ENCODE peak calls at places on chromosomes 11 and 22, in ten cellular contexts. X is effector memory CD4-positive, alpha-beta T cell; M is AG09309; Q is coronary artery; N is fibroblast of the conjunctiva; O is uterus; H is tibial artery; Y is NCI-H226; Z is endodermal cell; S is stimulated activated naive CD4-positive, alpha-beta T cell treated with Interleukin-2 at 50 U/mL for 16 hours. A is an unnamed sample.

GRCh38 chr11:120746836-120747609 is 235.5 kb downstream of the GRIK4 start:
- DNase-seq in X (no peak), M (no peak), Q (no peak), N (no peak), O (no peak), H (no peak), Y (no peak), Z (no peak), S (no peak), A (no peak)

GRCh38 chr11:64276653-64277431 is 7.6 kb downstream of the BAD start:
- DNase-seq in X (no peak), M (no peak), Q (no peak), N (no peak), O (no peak), H (no peak), Y (peak; percentile 99), Z (no peak), S (no peak), A (no peak)

GRCh38 chr11:11780843-11781242 is 60.9 kb upstream of the USP47 start:
- DNase-seq in X (no peak), M (no peak), Q (no peak), N (no peak), O (no peak), H (no peak), Y (no peak), Z (no peak), S (no peak), A (no peak)

GRCh38 chr11:31262761-31263160 is 106.8 kb downstream of the DCDC1 start:
- DNase-seq in X (no peak), M (no peak), Q (no peak), N (no peak), O (no peak), H (no peak), Y (peak; percentile 9), Z (no peak), S (no peak), A (no peak)

GRCh38 chr11:61969838-61970452 is 2.5 kb upstream of the FTH1 start:
- DNase-seq in X (no peak), M (peak; percentile 73), Q (no peak), N (peak; percentile 74), O (no peak), H (no peak), Y (peak; percentile 58), Z (no peak), S (no peak), A (no peak)

GRCh38 chr22:35589736-35590079 is 27.4 kb downstream of the MB start:
- DNase-seq in X (no peak), M (no peak), Q (no peak), N (no peak), O (no peak), H (no peak), Y (no peak), Z (no peak), S (no peak), A (no peak)

GRCh38 chr11:32586576-32587190 is 3.1 kb downstream of the EIF3M start:
- DNase-seq in X (no peak), M (no peak), Q (no peak), N (no peak), O (no peak), H (no peak), Y (peak; percentile 28), Z (no peak), S (no peak), A (no peak)

GRCh38 chr22:35719212-35719869 is 1.7 kb downstream of the APOL5 start:
- DNase-seq in X (no peak), M (no peak), Q (no peak), N (no peak), O (no peak), H (no peak), Y (no peak), Z (no peak), S (no peak), A (no peak)

GRCh38 chr11:88522624-88523361 is 185.3 kb upstream of the CTSC start:
- DNase-seq in X (no peak), M (no peak), Q (no peak), N (no peak), O (no peak), H (no peak), Y (no peak), Z (no peak), S (no peak), A (no peak)

GRCh38 chr11:128182844-128183243 is 404.5 kb downstream of the ETS1 start:
- DNase-seq in X (no peak), M (no peak), Q (no peak), N (no peak), O (no peak), H (no peak), Y (no peak), Z (peak; percentile 64), S (no peak), A (no peak)

GRCh38 chr11:20161230-20161918 is 1.1 kb upstream of the DBX1 start:
- DNase-seq in X (no peak), M (no peak), Q (no peak), N (no peak), O (no peak), H (no peak), Y (no peak), Z (peak; percentile 82), S (no peak), A (no peak)

GRCh38 chr11:98411777-98412176 is 609.0 kb upstream of the CNTN5 start:
- DNase-seq in X (no peak), M (no peak), Q (no peak), N (no peak), O (no peak), H (no peak), Y (no peak), Z (no peak), S (no peak), A (no peak)

GRCh38 chr11:62169448-62169847 is 20.6 kb upstream of the SCGB1D1 start:
- DNase-seq in X (no peak), M (no peak), Q (no peak), N (no peak), O (no peak), H (no peak), Y (no peak), Z (no peak), S (no peak), A (no peak)

GRCh38 chr11:134765565-134765964 is 353.5 kb upstream of the B3GAT1 start:
- DNase-seq in X (no peak), M (no peak), Q (no peak), N (no peak), O (no peak), H (no peak), Y (no peak), Z (no peak), S (no peak), A (no peak)

GRCh38 chr11:128328955-128329551 is 258.3 kb downstream of the ETS1 start:
- DNase-seq in X (no peak), M (no peak), Q (no peak), N (no peak), O (no peak), H (no peak), Y (peak; percentile 43), Z (no peak), S (no peak), A (no peak)

GRCh38 chr11:133134561-133135173 is 397.6 kb downstream of the OPCML start:
- DNase-seq in X (peak; percentile 11), M (no peak), Q (no peak), N (peak; percentile 3), O (no peak), H (no peak), Y (no peak), Z (peak; percentile 94), S (peak; percentile 12), A (peak; percentile 7)

GRCh38 chr22:39845522-39845921 is 48.0 kb downstream of the ENTHD1 start:
- DNase-seq in X (no peak), M (no peak), Q (no peak), N (no peak), O (no peak), H (no peak), Y (no peak), Z (no peak), S (no peak), A (no peak)

GRCh38 chr11:103609117-103610066 is 427.0 kb upstream of the DDI1 start:
- DNase-seq in X (no peak), M (peak; percentile 85), Q (no peak), N (peak; percentile 84), O (no peak), H (no peak), Y (peak; percentile 94), Z (peak; percentile 83), S (no peak), A (no peak)

GRCh38 chr11:67656278-67656922 is 5.9 kb upstream of the ACY3 start:
- DNase-seq in X (no peak), M (no peak), Q (no peak), N (no peak), O (no peak), H (no peak), Y (peak; percentile 14), Z (peak; percentile 3), S (no peak), A (no peak)

GRCh38 chr11:57410287-57410686 is 16.6 kb downstream of the SLC43A3 start:
- DNase-seq in X (no peak), M (peak; percentile 57), Q (no peak), N (peak; percentile 63), O (no peak), H (no peak), Y (peak; percentile 43), Z (no peak), S (no peak), A (no peak)